ENCODE peak calls at places on chromosome 6, in eight cellular contexts. One of them, this sample, is unnamed.

GRCh38 chr6:41931792-41932191 is 9.8 kb downstream of the CCND3 start:
- DNase-seq in iPS-NIHi11: no peak
- DNase-seq in H7: no peak
- DNase-seq in CD4-positive, alpha-beta memory T cell: no peak
- DNase-seq in AG04449: no peak
- DNase-seq in cerebellar cortex: no peak
- DNase-seq in progenitor cell of endocrine pancreas: no peak
- DNase-seq in EL: no peak
- DNase-seq in this sample: no peak

GRCh38 chr6:36592221-36592655 is 1.9 kb upstream of the SRSF3 start:
- DNase-seq in iPS-NIHi11: no peak
- DNase-seq in EL: no peak
- DNase-seq in cerebellar cortex: no peak
- DNase-seq in H7: no peak
- DNase-seq in AG04449: no peak
- DNase-seq in progenitor cell of endocrine pancreas: no peak
- DNase-seq in CD4-positive, alpha-beta memory T cell: no peak
- DNase-seq in this sample: no peak

GRCh38 chr6:7129784-7130569 is 22.2 kb downstream of the RREB1 start:
- DNase-seq in AG04449: no peak
- DNase-seq in progenitor cell of endocrine pancreas: no peak
- DNase-seq in H7: no peak
- DNase-seq in CD4-positive, alpha-beta memory T cell: no peak
- DNase-seq in cerebellar cortex: no peak
- DNase-seq in EL: peak
- DNase-seq in iPS-NIHi11: no peak
- DNase-seq in this sample: no peak

GRCh38 chr6:111642463-111643158 is 36.9 kb upstream of the TRAF3IP2 start:
- DNase-seq in CD4-positive, alpha-beta memory T cell: no peak
- DNase-seq in H7: peak
- DNase-seq in EL: peak
- DNase-seq in AG04449: no peak
- DNase-seq in iPS-NIHi11: peak
- DNase-seq in cerebellar cortex: peak
- DNase-seq in progenitor cell of endocrine pancreas: no peak
- DNase-seq in this sample: no peak

GRCh38 chr6:100173211-100173610 is 179.2 kb upstream of the MCHR2 start:
- DNase-seq in progenitor cell of endocrine pancreas: no peak
- DNase-seq in AG04449: no peak
- DNase-seq in iPS-NIHi11: no peak
- DNase-seq in EL: no peak
- DNase-seq in H7: no peak
- DNase-seq in cerebellar cortex: no peak
- DNase-seq in CD4-positive, alpha-beta memory T cell: no peak
- DNase-seq in this sample: no peak

GRCh38 chr6:67886840-67887292 is 748.2 kb upstream of the ADGRB3 start:
- DNase-seq in progenitor cell of endocrine pancreas: no peak
- DNase-seq in H7: no peak
- DNase-seq in EL: no peak
- DNase-seq in CD4-positive, alpha-beta memory T cell: no peak
- DNase-seq in iPS-NIHi11: no peak
- DNase-seq in AG04449: no peak
- DNase-seq in cerebellar cortex: no peak
- DNase-seq in this sample: no peak

GRCh38 chr6:134590449-134590848 is 272.5 kb upstream of the SGK1 start:
- DNase-seq in cerebellar cortex: no peak
- DNase-seq in AG04449: peak
- DNase-seq in H7: no peak
- DNase-seq in iPS-NIHi11: no peak
- DNase-seq in CD4-positive, alpha-beta memory T cell: no peak
- DNase-seq in progenitor cell of endocrine pancreas: no peak
- DNase-seq in EL: peak
- DNase-seq in this sample: no peak

GRCh38 chr6:39961178-39961577 is 26.9 kb upstream of the MOCS1 start:
- DNase-seq in iPS-NIHi11: no peak
- DNase-seq in progenitor cell of endocrine pancreas: no peak
- DNase-seq in AG04449: no peak
- DNase-seq in CD4-positive, alpha-beta memory T cell: no peak
- DNase-seq in H7: no peak
- DNase-seq in EL: peak
- DNase-seq in cerebellar cortex: no peak
- DNase-seq in this sample: no peak

GRCh38 chr6:14060971-14061370 is 56.6 kb upstream of the CD83 start:
- DNase-seq in progenitor cell of endocrine pancreas: no peak
- DNase-seq in AG04449: no peak
- DNase-seq in EL: no peak
- DNase-seq in H7: no peak
- DNase-seq in CD4-positive, alpha-beta memory T cell: no peak
- DNase-seq in cerebellar cortex: peak
- DNase-seq in iPS-NIHi11: no peak
- DNase-seq in this sample: no peak

GRCh38 chr6:34671801-34672656 is 24.5 kb downstream of the ILRUN start:
- DNase-seq in cerebellar cortex: no peak
- DNase-seq in EL: peak
- DNase-seq in H7: no peak
- DNase-seq in CD4-positive, alpha-beta memory T cell: peak
- DNase-seq in AG04449: no peak
- DNase-seq in iPS-NIHi11: peak
- DNase-seq in progenitor cell of endocrine pancreas: no peak
- DNase-seq in this sample: no peak

GRCh38 chr6:155186052-155186658 is 77.7 kb upstream of the CLDN20 start:
- DNase-seq in AG04449: no peak
- DNase-seq in CD4-positive, alpha-beta memory T cell: no peak
- DNase-seq in cerebellar cortex: no peak
- DNase-seq in EL: no peak
- DNase-seq in H7: peak
- DNase-seq in iPS-NIHi11: peak
- DNase-seq in progenitor cell of endocrine pancreas: no peak
- DNase-seq in this sample: no peak

GRCh38 chr6:141165012-141165411 is 967.7 kb upstream of the GJE1 start:
- DNase-seq in iPS-NIHi11: no peak
- DNase-seq in H7: no peak
- DNase-seq in cerebellar cortex: no peak
- DNase-seq in CD4-positive, alpha-beta memory T cell: no peak
- DNase-seq in AG04449: no peak
- DNase-seq in EL: no peak
- DNase-seq in progenitor cell of endocrine pancreas: no peak
- DNase-seq in this sample: no peak

GRCh38 chr6:129697788-129698187 is 12.2 kb downstream of the ARHGAP18 start:
- DNase-seq in CD4-positive, alpha-beta memory T cell: no peak
- DNase-seq in AG04449: no peak
- DNase-seq in iPS-NIHi11: no peak
- DNase-seq in H7: no peak
- DNase-seq in cerebellar cortex: no peak
- DNase-seq in EL: no peak
- DNase-seq in progenitor cell of endocrine pancreas: no peak
- DNase-seq in this sample: no peak

GRCh38 chr6:155234167-155234566 is 29.6 kb upstream of the CLDN20 start:
- DNase-seq in CD4-positive, alpha-beta memory T cell: no peak
- DNase-seq in AG04449: no peak
- DNase-seq in iPS-NIHi11: no peak
- DNase-seq in cerebellar cortex: no peak
- DNase-seq in H7: no peak
- DNase-seq in EL: no peak
- DNase-seq in progenitor cell of endocrine pancreas: no peak
- DNase-seq in this sample: no peak

GRCh38 chr6:167569879-167570278 is 245.0 kb downstream of the TTLL2 start:
- DNase-seq in progenitor cell of endocrine pancreas: no peak
- DNase-seq in H7: peak
- DNase-seq in iPS-NIHi11: peak
- DNase-seq in CD4-positive, alpha-beta memory T cell: no peak
- DNase-seq in AG04449: no peak
- DNase-seq in EL: no peak
- DNase-seq in cerebellar cortex: no peak
- DNase-seq in this sample: no peak

GRCh38 chr6:46781478-46782378 is 11.5 kb upstream of the MEP1A start:
- DNase-seq in cerebellar cortex: peak
- DNase-seq in iPS-NIHi11: peak
- DNase-seq in H7: peak
- DNase-seq in EL: peak
- DNase-seq in CD4-positive, alpha-beta memory T cell: peak
- DNase-seq in progenitor cell of endocrine pancreas: peak
- DNase-seq in AG04449: no peak
- DNase-seq in this sample: peak

GRCh38 chr6:143642403-143642802 is 35.4 kb upstream of the PHACTR2 start:
- DNase-seq in AG04449: no peak
- DNase-seq in CD4-positive, alpha-beta memory T cell: no peak
- DNase-seq in progenitor cell of endocrine pancreas: no peak
- DNase-seq in cerebellar cortex: no peak
- DNase-seq in H7: no peak
- DNase-seq in iPS-NIHi11: no peak
- DNase-seq in EL: no peak
- DNase-seq in this sample: no peak

GRCh38 chr6:81939774-81940165 is 187.3 kb upstream of the TENT5A start:
- DNase-seq in EL: no peak
- DNase-seq in iPS-NIHi11: no peak
- DNase-seq in AG04449: no peak
- DNase-seq in cerebellar cortex: no peak
- DNase-seq in H7: no peak
- DNase-seq in CD4-positive, alpha-beta memory T cell: no peak
- DNase-seq in progenitor cell of endocrine pancreas: no peak
- DNase-seq in this sample: no peak